ENCODE peak calls at places on chromosome 20, in nine cellular contexts. One of them, this sample, is unnamed.

GRCh38 chr20:8940311-8940710 is 128.6 kb upstream of the PLCB4 start:
- DNase-seq in fibroblast of lung: peak; percentile 44
- DNase-seq in stomach: no peak
- DNase-seq in BE2C: no peak
- DNase-seq in left lung: no peak
- DNase-seq in coronary artery: no peak
- DNase-seq in lower lobe of right lung: no peak
- DNase-seq in GM06990: no peak
- DNase-seq in thoracic aorta: no peak
- DNase-seq in this sample: no peak

GRCh38 chr20:24506696-24507095 is 37.3 kb downstream of the SYNDIG1 start:
- DNase-seq in BE2C: no peak
- DNase-seq in stomach: no peak
- DNase-seq in left lung: no peak
- DNase-seq in thoracic aorta: no peak
- DNase-seq in fibroblast of lung: no peak
- DNase-seq in GM06990: no peak
- DNase-seq in coronary artery: no peak
- DNase-seq in lower lobe of right lung: no peak
- DNase-seq in this sample: no peak

GRCh38 chr20:16801919-16802651 is 53.9 kb downstream of the OTOR start:
- DNase-seq in stomach: peak; percentile 68
- DNase-seq in thoracic aorta: no peak
- DNase-seq in fibroblast of lung: peak; percentile 38
- DNase-seq in coronary artery: no peak
- DNase-seq in left lung: peak; percentile 38
- DNase-seq in BE2C: peak; percentile 77
- DNase-seq in GM06990: no peak
- DNase-seq in lower lobe of right lung: peak; percentile 66
- DNase-seq in this sample: peak; percentile 33

GRCh38 chr20:33908351-33908750 is 85.4 kb upstream of the RALY start:
- DNase-seq in lower lobe of right lung: no peak
- DNase-seq in BE2C: peak; percentile 71
- DNase-seq in GM06990: no peak
- DNase-seq in stomach: no peak
- DNase-seq in fibroblast of lung: no peak
- DNase-seq in coronary artery: no peak
- DNase-seq in left lung: no peak
- DNase-seq in thoracic aorta: no peak
- DNase-seq in this sample: no peak

GRCh38 chr20:64212750-64213149 is 42.8 kb upstream of the PCMTD2 start:
- DNase-seq in BE2C: no peak
- DNase-seq in fibroblast of lung: peak; percentile 52
- DNase-seq in coronary artery: no peak
- DNase-seq in lower lobe of right lung: no peak
- DNase-seq in left lung: no peak
- DNase-seq in thoracic aorta: no peak
- DNase-seq in stomach: peak; percentile 29
- DNase-seq in GM06990: no peak
- DNase-seq in this sample: no peak

GRCh38 chr20:4835244-4836177 is 113.8 kb downstream of the PRND start:
- DNase-seq in GM06990: no peak
- DNase-seq in thoracic aorta: no peak
- DNase-seq in left lung: no peak
- DNase-seq in BE2C: no peak
- DNase-seq in stomach: no peak
- DNase-seq in coronary artery: peak; percentile 84
- DNase-seq in lower lobe of right lung: peak; percentile 54
- DNase-seq in fibroblast of lung: peak; percentile 51
- DNase-seq in this sample: no peak

GRCh38 chr20:39124064-39124463 is 161.9 kb downstream of the DHX35 start:
- DNase-seq in BE2C: no peak
- DNase-seq in lower lobe of right lung: no peak
- DNase-seq in left lung: no peak
- DNase-seq in coronary artery: no peak
- DNase-seq in thoracic aorta: no peak
- DNase-seq in stomach: no peak
- DNase-seq in GM06990: no peak
- DNase-seq in fibroblast of lung: no peak
- DNase-seq in this sample: no peak

GRCh38 chr20:38805502-38805957 is at the start of gene PPP1R16B:
- DNase-seq in GM06990: peak; percentile 88
- DNase-seq in coronary artery: no peak
- DNase-seq in lower lobe of right lung: peak; percentile 59
- DNase-seq in stomach: peak; percentile 50
- DNase-seq in left lung: peak; percentile 87
- DNase-seq in BE2C: peak; percentile 90
- DNase-seq in fibroblast of lung: no peak
- DNase-seq in thoracic aorta: no peak
- DNase-seq in this sample: no peak

GRCh38 chr20:36835025-36835424 is 40.9 kb upstream of the TLDC2 start:
- DNase-seq in left lung: no peak
- DNase-seq in GM06990: no peak
- DNase-seq in fibroblast of lung: no peak
- DNase-seq in thoracic aorta: no peak
- DNase-seq in coronary artery: no peak
- DNase-seq in BE2C: no peak
- DNase-seq in lower lobe of right lung: no peak
- DNase-seq in stomach: no peak
- DNase-seq in this sample: no peak

GRCh38 chr20:36832791-36833190 is 43.1 kb upstream of the TLDC2 start:
- DNase-seq in lower lobe of right lung: no peak
- DNase-seq in stomach: no peak
- DNase-seq in left lung: no peak
- DNase-seq in coronary artery: no peak
- DNase-seq in BE2C: no peak
- DNase-seq in fibroblast of lung: no peak
- DNase-seq in GM06990: no peak
- DNase-seq in thoracic aorta: no peak
- DNase-seq in this sample: no peak

GRCh38 chr20:36833275-36834020 is 42.5 kb upstream of the TLDC2 start:
- DNase-seq in GM06990: no peak
- DNase-seq in fibroblast of lung: no peak
- DNase-seq in left lung: no peak
- DNase-seq in stomach: no peak
- DNase-seq in thoracic aorta: no peak
- DNase-seq in BE2C: no peak
- DNase-seq in coronary artery: no peak
- DNase-seq in lower lobe of right lung: no peak
- DNase-seq in this sample: no peak

GRCh38 chr20:36827541-36828279 is 48.2 kb upstream of the TLDC2 start:
- DNase-seq in BE2C: no peak
- DNase-seq in thoracic aorta: no peak
- DNase-seq in GM06990: no peak
- DNase-seq in stomach: no peak
- DNase-seq in fibroblast of lung: no peak
- DNase-seq in lower lobe of right lung: no peak
- DNase-seq in coronary artery: no peak
- DNase-seq in left lung: no peak
- DNase-seq in this sample: no peak

GRCh38 chr20:36830791-36831691 is 44.9 kb upstream of the TLDC2 start:
- DNase-seq in BE2C: no peak
- DNase-seq in stomach: no peak
- DNase-seq in thoracic aorta: peak; percentile 60
- DNase-seq in GM06990: no peak
- DNase-seq in coronary artery: peak; percentile 94
- DNase-seq in left lung: no peak
- DNase-seq in fibroblast of lung: peak; percentile 23
- DNase-seq in lower lobe of right lung: peak; percentile 55
- DNase-seq in this sample: no peak
- TF ChIP-seq CTCF in BE2C: peak; percentile 52
- TF ChIP-seq CTCF in stomach: no peak
- TF ChIP-seq CTCF in thoracic aorta: peak; percentile 32
- TF ChIP-seq CTCF in GM06990: peak; percentile 18
- TF ChIP-seq CTCF in coronary artery: peak; percentile 22
- TF ChIP-seq CTCF in left lung: peak; percentile 38
- TF ChIP-seq CTCF in fibroblast of lung: peak; percentile 61
- TF ChIP-seq CTCF in lower lobe of right lung: peak; percentile 38
- TF ChIP-seq CTCF in this sample: peak; percentile 48

DNA sequence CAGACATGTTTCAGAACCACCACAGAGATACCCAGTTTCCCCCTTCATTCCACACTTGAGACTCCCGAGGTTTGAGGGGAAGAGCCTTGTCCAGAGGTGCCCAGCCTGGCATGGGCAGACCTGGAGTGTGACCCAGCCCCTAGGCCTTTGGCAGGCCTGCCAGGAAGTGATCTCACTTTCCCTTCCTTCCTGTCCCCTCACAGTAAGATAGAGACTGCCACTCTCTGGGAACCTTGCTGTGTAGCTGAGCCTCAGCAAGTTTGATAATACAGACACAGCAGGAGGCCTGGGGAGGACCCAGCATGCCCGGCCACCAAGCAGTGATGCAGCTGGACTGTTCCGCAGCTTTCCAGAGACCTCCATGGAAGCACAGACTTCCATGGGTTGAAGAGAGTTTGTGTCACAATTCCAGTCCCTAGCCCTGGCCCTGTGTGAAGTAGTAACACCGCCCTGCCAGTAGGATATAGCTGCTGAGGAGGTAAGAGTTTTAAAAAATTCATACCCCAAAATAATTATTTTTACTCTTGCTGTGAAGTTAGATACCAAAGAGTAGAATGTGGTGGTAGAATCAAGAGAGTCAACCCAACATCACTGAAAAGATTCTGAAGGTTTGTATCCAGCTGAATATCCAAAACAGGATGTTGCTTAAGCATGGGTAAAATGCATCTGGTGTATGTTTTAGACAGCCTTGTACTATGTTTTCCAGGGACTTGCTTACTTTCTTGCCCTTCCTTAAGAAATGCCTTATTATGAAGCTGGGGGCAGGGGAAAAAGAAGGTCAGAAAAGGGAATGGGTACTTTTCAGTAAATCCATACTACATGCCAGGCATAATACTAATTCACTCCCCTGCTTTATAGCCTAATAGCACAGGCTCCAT is 16.3 kb downstream of the PKIG start:
- DNase-seq in GM06990: no peak
- DNase-seq in BE2C: no peak
- DNase-seq in stomach: no peak
- DNase-seq in thoracic aorta: no peak
- DNase-seq in coronary artery: no peak
- DNase-seq in lower lobe of right lung: no peak
- DNase-seq in fibroblast of lung: no peak
- DNase-seq in left lung: no peak
- DNase-seq in this sample: no peak
- H3K4me3 ChIP-seq in GM06990: peak overlapping the region; percentile 57
- H3K4me3 ChIP-seq in BE2C: no peak overlapping the region
- H3K4me3 ChIP-seq in stomach: no peak overlapping the region
- H3K4me3 ChIP-seq in thoracic aorta: no peak overlapping the region
- H3K4me3 ChIP-seq in coronary artery: peak overlapping the region; percentile 45
- H3K4me3 ChIP-seq in lower lobe of right lung: peak overlapping the region; percentile 31
- H3K4me3 ChIP-seq in fibroblast of lung: no peak overlapping the region
- H3K4me3 ChIP-seq in left lung: no peak overlapping the region
- H3K4me3 ChIP-seq in this sample: no peak overlapping the region

DNA sequence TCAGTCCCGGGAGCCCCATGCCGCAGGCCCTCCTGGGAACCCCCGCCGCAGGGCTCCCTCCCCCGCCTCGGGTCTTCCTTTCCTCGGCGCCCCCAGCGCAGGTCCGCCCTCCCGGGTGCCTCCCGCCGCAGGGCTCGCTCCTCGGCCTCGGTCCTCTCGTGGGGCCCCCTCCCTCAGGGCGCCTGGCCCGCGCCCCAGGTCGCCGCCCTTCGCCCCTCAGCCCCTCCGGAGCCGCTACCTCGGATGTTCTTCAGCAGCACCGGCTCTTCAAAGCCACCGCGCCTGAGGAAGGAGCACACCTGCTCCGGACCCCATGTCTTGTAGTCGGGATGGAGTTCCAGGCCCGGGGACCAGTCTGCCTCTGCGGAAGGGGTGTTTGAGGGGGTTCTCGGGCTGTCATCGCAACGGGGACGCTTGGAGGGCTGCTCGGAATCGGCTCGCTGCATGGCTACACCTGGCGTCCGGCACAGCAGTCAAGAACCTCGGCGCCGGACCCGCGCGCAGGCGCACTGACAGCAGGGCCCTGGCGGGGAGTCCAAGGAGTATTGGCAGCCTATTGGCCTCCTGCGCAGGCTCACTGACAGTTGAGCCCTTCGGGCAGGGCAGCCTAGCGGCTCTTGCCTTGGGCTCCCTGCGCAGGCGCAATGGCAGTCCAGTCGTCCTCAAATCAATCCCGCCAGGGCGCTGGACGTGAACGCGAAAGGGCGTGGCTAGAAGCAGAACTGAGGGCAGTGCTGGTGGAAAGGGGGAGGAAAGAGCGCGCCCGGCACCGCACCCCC is at the start of gene SAMHD1:
- DNase-seq in left lung: peak; percentile 100
- DNase-seq in coronary artery: peak; percentile 99
- DNase-seq in BE2C: peak; percentile 98
- DNase-seq in lower lobe of right lung: peak; percentile 98
- DNase-seq in thoracic aorta: peak; percentile 88
- DNase-seq in GM06990: peak; percentile 98
- DNase-seq in fibroblast of lung: peak; percentile 96
- DNase-seq in stomach: peak; percentile 97
- DNase-seq in this sample: peak; percentile 90
- TF ChIP-seq CTCF in left lung: peak; percentile 24
- TF ChIP-seq CTCF in coronary artery: no peak
- TF ChIP-seq CTCF in BE2C: no peak
- TF ChIP-seq CTCF in lower lobe of right lung: no peak
- TF ChIP-seq CTCF in thoracic aorta: no peak
- TF ChIP-seq CTCF in GM06990: no peak
- TF ChIP-seq CTCF in fibroblast of lung: peak; percentile 11
- TF ChIP-seq CTCF in stomach: no peak
- TF ChIP-seq CTCF in this sample: no peak

GRCh38 chr20:45892049-45892816 is 1.1 kb downstream of the CTSA start:
- DNase-seq in stomach: peak; percentile 28
- DNase-seq in fibroblast of lung: no peak
- DNase-seq in GM06990: no peak
- DNase-seq in left lung: peak; percentile 22
- DNase-seq in lower lobe of right lung: no peak
- DNase-seq in coronary artery: no peak
- DNase-seq in thoracic aorta: no peak
- DNase-seq in BE2C: no peak
- DNase-seq in this sample: no peak

GRCh38 chr20:45894797-45895196 is 3.7 kb downstream of the CTSA start:
- DNase-seq in left lung: peak; percentile 57
- DNase-seq in fibroblast of lung: no peak
- DNase-seq in stomach: no peak
- DNase-seq in BE2C: no peak
- DNase-seq in GM06990: no peak
- DNase-seq in coronary artery: no peak
- DNase-seq in lower lobe of right lung: no peak
- DNase-seq in thoracic aorta: no peak
- DNase-seq in this sample: no peak

GRCh38 chr20:45893831-45894230 is 2.7 kb downstream of the CTSA start:
- DNase-seq in stomach: no peak
- DNase-seq in left lung: peak; percentile 9
- DNase-seq in BE2C: no peak
- DNase-seq in fibroblast of lung: no peak
- DNase-seq in coronary artery: no peak
- DNase-seq in GM06990: no peak
- DNase-seq in lower lobe of right lung: no peak
- DNase-seq in thoracic aorta: no peak
- DNase-seq in this sample: no peak

GRCh38 chr20:45890997-45891983 is at the start of the genes CTSA and NEURL2:
- DNase-seq in GM06990: peak; percentile 87
- DNase-seq in thoracic aorta: peak; percentile 82
- DNase-seq in lower lobe of right lung: peak; percentile 95
- DNase-seq in BE2C: peak; percentile 94
- DNase-seq in left lung: peak; percentile 97
- DNase-seq in coronary artery: peak; percentile 93
- DNase-seq in fibroblast of lung: peak; percentile 88
- DNase-seq in stomach: peak; percentile 97
- DNase-seq in this sample: no peak

DNA sequence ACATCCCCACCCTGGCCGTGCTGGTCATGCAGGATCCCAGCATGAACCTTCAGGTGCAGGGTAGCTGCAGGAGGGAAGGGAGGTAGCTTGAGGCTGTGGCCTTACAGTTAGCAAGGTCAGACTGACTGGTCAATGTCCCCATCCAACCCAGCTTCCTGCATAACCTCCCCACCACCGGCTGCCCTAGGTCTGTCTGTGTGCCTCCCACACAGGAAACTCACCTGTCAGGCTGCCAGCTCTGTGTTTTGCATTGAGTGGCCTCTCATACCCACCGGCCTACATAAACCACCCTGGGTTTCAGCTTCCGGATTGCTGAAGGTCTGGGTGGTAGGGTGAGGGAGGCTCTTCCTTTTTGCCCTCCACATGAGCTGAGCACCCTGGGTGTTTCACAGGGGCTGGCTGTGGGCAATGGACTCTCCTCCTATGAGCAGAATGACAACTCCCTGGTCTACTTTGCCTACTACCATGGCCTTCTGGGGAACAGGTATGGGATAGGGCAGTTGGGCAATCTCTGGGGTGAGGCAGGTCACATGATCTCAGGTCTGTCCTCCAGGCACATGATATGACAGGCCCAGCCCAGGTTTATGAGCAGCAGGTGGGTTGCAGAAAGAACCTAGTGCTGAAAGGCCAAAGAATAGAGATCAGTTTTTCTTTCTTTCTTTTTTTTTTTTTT is 1.8 kb downstream of the CTSA start:
- DNase-seq in GM06990: no peak
- DNase-seq in stomach: no peak
- DNase-seq in lower lobe of right lung: no peak
- DNase-seq in BE2C: no peak
- DNase-seq in coronary artery: no peak
- DNase-seq in thoracic aorta: no peak
- DNase-seq in left lung: peak; percentile 52
- DNase-seq in fibroblast of lung: no peak
- DNase-seq in this sample: no peak
- H3K4me3 ChIP-seq in GM06990: no peak overlapping the region
- H3K4me3 ChIP-seq in stomach: no peak overlapping the region
- H3K4me3 ChIP-seq in lower lobe of right lung: peak overlapping the region; percentile 6
- H3K4me3 ChIP-seq in BE2C: no peak overlapping the region
- H3K4me3 ChIP-seq in coronary artery: no peak overlapping the region
- H3K4me3 ChIP-seq in thoracic aorta: no peak overlapping the region
- H3K4me3 ChIP-seq in left lung: no peak overlapping the region
- H3K4me3 ChIP-seq in fibroblast of lung: no peak overlapping the region
- H3K4me3 ChIP-seq in this sample: peak overlapping the region; percentile 80